ENCODE peak calls at places on chromosomes 11 and 22, in four cellular contexts. F is left ventricle myocardium inferior, B is SK-N-SH, G is choroid plexus epithelial cell. D is an unnamed sample.

GRCh38 chr11:133732109-133732508 is 113.2 kb downstream of the SPATA19 start:
- DNase-seq in F (no peak), B (no peak), G (no peak), D (no peak)

GRCh38 chr11:74566386-74566960 is 25.9 kb upstream of the POLD3 start:
- DNase-seq in F (no peak), B (no peak), G (no peak), D (no peak)

GRCh38 chr11:112134473-112134872 is 29.4 kb downstream of the IL18 start:
- DNase-seq in F (no peak), B (no peak), G (no peak), D (no peak)

GRCh38 chr11:71428861-71429435 is 19.2 kb downstream of the DHCR7 start:
- DNase-seq in F (peak), B (no peak), G (no peak), D (no peak)

GRCh38 chr22:39731481-39731880 is 160.9 kb downstream of the CACNA1I start:
- DNase-seq in F (no peak), B (no peak), G (no peak), D (no peak)

GRCh38 chr11:69003301-69003865 is 9.7 kb downstream of the MRGPRF start:
- DNase-seq in F (no peak), B (no peak), G (no peak), D (no peak)

GRCh38 chr11:116698080-116698479 is 74.7 kb downstream of the BUD13 start:
- DNase-seq in F (no peak), B (no peak), G (no peak), D (no peak)

GRCh38 chr11:212150-213100 is 4.9 kb downstream of the RIC8A start:
- DNase-seq in F (no peak), B (no peak), G (no peak), D (no peak)

GRCh38 chr22:22201185-22201924 is 43.2 kb upstream of the VPREB1 start:
- DNase-seq in F (peak), B (peak), G (peak), D (no peak)

GRCh38 chr11:34358258-34358665 is 452 bp upstream of the ABTB2 start:
- DNase-seq in F (peak), B (no peak), G (peak), D (peak)

GRCh38 chr22:45602824-45603301 is 68.8 kb upstream of the ATXN10 start:
- DNase-seq in F (no peak), B (peak), G (peak), D (no peak)

GRCh38 chr22:32990187-32990586 is 68.0 kb downstream of the SYN3 start:
- DNase-seq in F (no peak), B (no peak), G (no peak), D (no peak)

GRCh38 chr22:19710020-19710768 is 4.1 kb upstream of the SEPTIN5 start:
- DNase-seq in F (no peak), B (no peak), G (no peak), D (no peak)

DNA sequence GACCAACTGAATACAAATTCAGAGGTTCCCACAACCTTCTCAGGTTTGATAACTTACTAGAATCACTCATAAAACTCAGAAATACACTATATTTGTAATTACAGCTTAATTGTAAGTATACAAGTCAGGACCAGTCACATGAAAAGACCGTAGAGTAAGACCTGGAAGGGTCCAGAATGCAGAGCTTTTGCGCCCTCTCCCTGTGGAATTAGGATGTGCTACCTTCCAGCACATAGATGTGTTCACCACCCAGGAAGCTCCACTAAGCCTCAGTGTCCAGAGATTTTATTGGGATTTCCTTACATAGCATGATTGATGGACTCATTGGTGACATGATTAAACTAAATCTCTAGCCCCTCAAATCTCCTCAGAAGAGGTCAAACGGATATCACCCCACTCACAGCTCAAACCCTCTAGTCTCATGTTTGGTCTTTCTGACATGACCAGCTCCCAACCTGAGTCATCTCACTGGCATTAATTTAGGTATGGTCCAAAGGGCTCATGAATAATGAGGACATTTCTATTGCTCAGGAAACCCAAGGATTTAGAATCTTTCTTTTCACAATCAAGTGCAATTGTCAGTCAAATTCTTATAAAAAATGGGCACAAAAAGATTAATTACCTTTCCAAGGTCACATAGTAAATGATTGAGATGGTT is 77.2 kb upstream of the UBASH3B start:
- DNase-seq in F (no peak), B (no peak), G (peak), D (no peak)
- TF ChIP-seq CTCF in F (no peak), B (peak), G (peak), D (no peak)

DNA sequence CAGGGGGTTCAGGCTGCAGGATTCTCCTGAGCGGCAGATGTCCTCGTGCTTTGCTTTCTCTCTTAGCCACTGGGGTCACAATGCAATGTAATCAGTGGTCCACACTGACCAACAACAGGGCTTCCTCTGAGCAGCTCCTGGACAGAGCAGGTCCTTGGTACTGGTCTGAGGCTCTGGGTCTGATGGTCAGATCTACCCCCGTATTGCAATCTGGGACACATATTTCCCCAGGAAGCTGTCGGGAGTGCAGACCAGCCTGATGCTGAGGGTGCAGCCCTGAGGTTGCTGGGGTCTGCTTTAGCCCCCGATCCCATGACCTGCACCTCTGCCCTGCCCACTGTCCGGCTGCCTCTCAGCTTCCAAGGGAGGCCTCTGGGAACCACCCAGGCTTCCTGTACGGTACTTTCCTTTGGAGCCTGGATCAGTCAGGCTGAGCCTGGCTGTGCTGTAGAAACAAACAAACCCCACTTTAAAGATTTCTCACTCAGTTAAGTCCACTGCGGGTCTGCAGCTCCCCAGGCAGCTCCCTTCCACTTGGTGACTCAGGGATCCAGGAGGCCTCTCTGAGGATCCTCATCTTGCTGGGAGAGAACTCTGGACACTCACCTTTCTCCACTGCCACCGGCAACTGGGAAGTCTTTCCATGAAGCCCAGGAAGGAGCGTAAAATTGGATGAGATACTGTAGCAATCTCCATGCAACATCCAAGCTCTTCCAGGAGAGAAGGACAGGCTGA is 1046.6 kb downstream of the TBC1D22A start:
- DNase-seq in F (no peak), B (no peak), G (no peak), D (no peak)
- TF ChIP-seq CTCF in F (no peak), B (no peak), G (no peak), D (no peak)

DNA sequence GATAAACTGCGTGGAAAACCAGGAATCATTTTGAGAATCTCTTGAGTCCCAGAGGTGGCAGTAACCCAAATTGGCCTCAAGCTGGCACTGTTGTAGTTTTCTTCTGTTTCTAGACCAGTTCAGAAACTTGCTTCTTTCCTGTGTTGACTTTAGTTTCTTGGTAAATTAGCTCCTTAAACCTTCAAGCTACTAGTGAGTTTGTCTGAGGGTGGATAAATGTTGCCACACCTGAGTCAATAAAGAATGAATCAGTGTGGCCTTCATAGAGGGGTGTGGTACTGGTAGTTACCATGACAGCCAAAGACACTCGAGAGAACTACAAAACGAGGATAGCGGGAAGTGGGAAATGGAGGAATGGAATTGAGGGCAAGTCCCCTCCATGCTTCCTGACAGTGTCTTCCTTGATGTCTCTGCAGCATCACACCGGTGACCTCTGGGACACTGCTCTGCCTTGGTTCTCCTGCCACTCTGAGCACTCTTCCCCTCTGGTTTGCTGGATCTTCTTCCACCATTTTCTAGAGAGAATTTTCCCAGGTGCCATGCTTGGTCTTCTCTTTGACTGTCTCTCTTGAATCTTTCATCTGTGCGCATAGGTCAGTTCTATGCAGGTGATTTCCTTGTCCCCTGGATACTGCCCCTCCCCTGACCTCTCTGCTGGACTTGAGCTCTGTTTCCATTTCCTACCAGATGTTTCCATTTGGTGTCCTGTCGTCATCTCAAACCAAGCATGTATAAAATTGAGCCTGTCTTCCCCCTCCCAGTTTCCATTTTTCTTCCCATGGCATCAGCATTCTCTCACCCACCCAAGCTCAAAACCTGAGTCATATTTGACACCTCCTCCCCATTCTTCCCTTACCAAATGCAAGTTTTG is 7.2 kb downstream of the POLD4 start:
- DNase-seq in F (no peak), B (peak), G (peak), D (no peak)
- TF ChIP-seq CTCF in F (peak), B (peak), G (peak), D (peak)

DNA sequence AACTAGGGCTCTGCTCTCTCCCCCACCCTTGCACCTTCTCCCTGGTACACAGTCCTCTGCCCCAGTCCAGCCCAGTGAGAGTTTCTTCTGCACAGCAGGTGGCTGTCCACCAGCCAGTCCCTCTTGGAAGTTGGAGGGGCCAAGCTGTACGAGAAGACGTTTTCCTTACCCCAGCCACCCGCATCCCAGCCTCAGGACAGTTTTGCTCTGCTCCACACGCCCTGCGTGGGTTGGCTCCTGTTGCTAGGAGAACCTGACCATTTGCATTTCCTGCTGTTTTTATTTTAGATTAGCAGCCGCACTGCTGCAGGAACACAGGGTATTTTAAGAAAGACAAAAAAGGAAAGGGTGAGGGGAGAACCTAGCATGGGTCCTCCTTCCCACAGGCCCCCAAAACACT is 17.6 kb upstream of the NRGN start:
- DNase-seq in F (no peak), B (no peak), G (no peak), D (no peak)
- TF ChIP-seq CTCF in F (no peak), B (no peak), G (no peak), D (no peak)

DNA sequence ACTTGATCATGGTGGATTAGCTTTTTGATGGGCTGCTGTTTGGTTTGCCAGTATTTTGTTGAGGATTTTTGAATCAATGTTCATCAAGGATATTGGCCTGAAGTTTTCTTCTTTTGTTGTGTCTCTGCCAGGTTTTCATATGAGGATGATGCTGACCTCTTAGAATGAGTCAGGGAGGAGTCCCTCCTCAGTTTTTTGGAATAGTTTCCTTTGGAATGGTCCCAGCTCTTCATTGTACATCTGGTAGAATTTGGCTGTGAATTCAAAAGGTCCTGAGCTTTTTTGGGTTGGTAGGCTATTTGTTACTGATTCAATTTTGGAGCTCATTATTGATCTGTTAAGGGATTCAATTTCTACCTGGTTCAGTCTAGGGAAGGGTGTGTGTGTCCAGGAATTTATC is 78.1 kb downstream of the CTSC start:
- DNase-seq in F (no peak), B (no peak), G (no peak), D (no peak)
- TF ChIP-seq CTCF in F (no peak), B (no peak), G (no peak), D (no peak)

GRCh38 chr11:24078056-24078455 is 418.8 kb upstream of the LUZP2 start:
- DNase-seq in F (no peak), B (no peak), G (peak), D (no peak)
- TF ChIP-seq CTCF in F (no peak), B (no peak), G (no peak), D (no peak)